ENCODE peak calls at places on chromosomes 6 and 20, in eight cellular contexts. One of them, this sample, is unnamed.

GRCh38 chr6:33607126-33607783 is 13.9 kb upstream of the ITPR3 start:
- DNase-seq in dorsolateral prefrontal cortex: no peak
- DNase-seq in AG04450: no peak
- DNase-seq in right lobe of liver: no peak
- DNase-seq in lower lobe of right lung: no peak
- DNase-seq in cardiac muscle cell: no peak
- DNase-seq in left ventricle myocardium inferior: no peak
- DNase-seq in IMR-90: no peak
- DNase-seq in this sample: no peak

GRCh38 chr6:158923801-158924498 is 76.1 kb downstream of the RSPH3 start:
- DNase-seq in dorsolateral prefrontal cortex: no peak
- DNase-seq in AG04450: no peak
- DNase-seq in right lobe of liver: no peak
- DNase-seq in lower lobe of right lung: no peak
- DNase-seq in cardiac muscle cell: no peak
- DNase-seq in left ventricle myocardium inferior: no peak
- DNase-seq in IMR-90: peak
- DNase-seq in this sample: no peak

GRCh38 chr6:157513004-157513603 is 132.1 kb downstream of the ZDHHC14 start:
- DNase-seq in dorsolateral prefrontal cortex: no peak
- DNase-seq in AG04450: no peak
- DNase-seq in right lobe of liver: no peak
- DNase-seq in lower lobe of right lung: no peak
- DNase-seq in cardiac muscle cell: no peak
- DNase-seq in left ventricle myocardium inferior: no peak
- DNase-seq in IMR-90: peak
- DNase-seq in this sample: no peak

GRCh38 chr20:64188682-64189529 is 24.7 kb downstream of the MYT1 start:
- DNase-seq in dorsolateral prefrontal cortex: no peak
- DNase-seq in AG04450: no peak
- DNase-seq in right lobe of liver: no peak
- DNase-seq in lower lobe of right lung: no peak
- DNase-seq in cardiac muscle cell: no peak
- DNase-seq in left ventricle myocardium inferior: no peak
- DNase-seq in IMR-90: peak
- DNase-seq in this sample: no peak

GRCh38 chr6:21309791-21310190 is 283.8 kb upstream of the SOX4 start:
- DNase-seq in dorsolateral prefrontal cortex: no peak
- DNase-seq in AG04450: no peak
- DNase-seq in right lobe of liver: no peak
- DNase-seq in lower lobe of right lung: no peak
- DNase-seq in cardiac muscle cell: no peak
- DNase-seq in left ventricle myocardium inferior: no peak
- DNase-seq in IMR-90: no peak
- DNase-seq in this sample: no peak

GRCh38 chr6:89411019-89411268 is 1.1 kb downstream of the RRAGD start:
- DNase-seq in dorsolateral prefrontal cortex: peak
- DNase-seq in AG04450: no peak
- DNase-seq in right lobe of liver: no peak
- DNase-seq in lower lobe of right lung: peak
- DNase-seq in cardiac muscle cell: no peak
- DNase-seq in left ventricle myocardium inferior: no peak
- DNase-seq in IMR-90: no peak
- DNase-seq in this sample: no peak

GRCh38 chr6:69422474-69422873 is 374.3 kb downstream of the LMBRD1 start:
- DNase-seq in dorsolateral prefrontal cortex: no peak
- DNase-seq in AG04450: no peak
- DNase-seq in right lobe of liver: no peak
- DNase-seq in lower lobe of right lung: no peak
- DNase-seq in cardiac muscle cell: peak
- DNase-seq in left ventricle myocardium inferior: no peak
- DNase-seq in IMR-90: no peak
- DNase-seq in this sample: peak

GRCh38 chr6:135880066-135880972 is 28.8 kb downstream of the PDE7B start:
- DNase-seq in dorsolateral prefrontal cortex: no peak
- DNase-seq in AG04450: no peak
- DNase-seq in right lobe of liver: no peak
- DNase-seq in lower lobe of right lung: no peak
- DNase-seq in cardiac muscle cell: no peak
- DNase-seq in left ventricle myocardium inferior: no peak
- DNase-seq in IMR-90: peak
- DNase-seq in this sample: no peak

GRCh38 chr6:88586371-88587157 is 376.9 kb downstream of the RNGTT start:
- DNase-seq in dorsolateral prefrontal cortex: peak
- DNase-seq in AG04450: no peak
- DNase-seq in right lobe of liver: no peak
- DNase-seq in lower lobe of right lung: no peak
- DNase-seq in cardiac muscle cell: no peak
- DNase-seq in left ventricle myocardium inferior: no peak
- DNase-seq in IMR-90: no peak
- DNase-seq in this sample: no peak

GRCh38 chr6:28336284-28337024 is 506 bp upstream of the ZSCAN31 start:
- DNase-seq in dorsolateral prefrontal cortex: no peak
- DNase-seq in AG04450: no peak
- DNase-seq in right lobe of liver: no peak
- DNase-seq in lower lobe of right lung: no peak
- DNase-seq in cardiac muscle cell: peak
- DNase-seq in left ventricle myocardium inferior: no peak
- DNase-seq in IMR-90: peak
- DNase-seq in this sample: no peak

GRCh38 chr6:117548797-117549301 is 53.5 kb downstream of the GOPC start:
- DNase-seq in dorsolateral prefrontal cortex: no peak
- DNase-seq in AG04450: no peak
- DNase-seq in right lobe of liver: no peak
- DNase-seq in lower lobe of right lung: no peak
- DNase-seq in cardiac muscle cell: no peak
- DNase-seq in left ventricle myocardium inferior: no peak
- DNase-seq in IMR-90: peak
- DNase-seq in this sample: no peak

GRCh38 chr6:108736832-108737231 is 111.4 kb upstream of the ARMC2 start:
- DNase-seq in dorsolateral prefrontal cortex: no peak
- DNase-seq in AG04450: peak
- DNase-seq in right lobe of liver: peak
- DNase-seq in lower lobe of right lung: no peak
- DNase-seq in cardiac muscle cell: no peak
- DNase-seq in left ventricle myocardium inferior: no peak
- DNase-seq in IMR-90: peak
- DNase-seq in this sample: peak

GRCh38 chr6:24478903-24479302 is 10.5 kb downstream of the GPLD1 start:
- DNase-seq in dorsolateral prefrontal cortex: no peak
- DNase-seq in AG04450: no peak
- DNase-seq in right lobe of liver: no peak
- DNase-seq in lower lobe of right lung: no peak
- DNase-seq in cardiac muscle cell: no peak
- DNase-seq in left ventricle myocardium inferior: no peak
- DNase-seq in IMR-90: no peak
- DNase-seq in this sample: no peak

GRCh38 chr6:40735126-40735920 is 148.2 kb upstream of the LRFN2 start:
- DNase-seq in dorsolateral prefrontal cortex: no peak
- DNase-seq in AG04450: no peak
- DNase-seq in right lobe of liver: no peak
- DNase-seq in lower lobe of right lung: no peak
- DNase-seq in cardiac muscle cell: no peak
- DNase-seq in left ventricle myocardium inferior: no peak
- DNase-seq in IMR-90: no peak
- DNase-seq in this sample: no peak

GRCh38 chr6:14736231-14736953 is 509.5 kb upstream of the JARID2 start:
- DNase-seq in dorsolateral prefrontal cortex: no peak
- DNase-seq in AG04450: no peak
- DNase-seq in right lobe of liver: no peak
- DNase-seq in lower lobe of right lung: no peak
- DNase-seq in cardiac muscle cell: no peak
- DNase-seq in left ventricle myocardium inferior: no peak
- DNase-seq in IMR-90: no peak
- DNase-seq in this sample: no peak

GRCh38 chr6:133441491-133441890 is 200.3 kb downstream of the EYA4 start:
- DNase-seq in dorsolateral prefrontal cortex: no peak
- DNase-seq in AG04450: no peak
- DNase-seq in right lobe of liver: no peak
- DNase-seq in lower lobe of right lung: no peak
- DNase-seq in cardiac muscle cell: no peak
- DNase-seq in left ventricle myocardium inferior: no peak
- DNase-seq in IMR-90: no peak
- DNase-seq in this sample: no peak

GRCh38 chr6:33252758-33253157 is 18.9 kb downstream of the VPS52 start:
- DNase-seq in dorsolateral prefrontal cortex: no peak
- DNase-seq in AG04450: no peak
- DNase-seq in right lobe of liver: no peak
- DNase-seq in lower lobe of right lung: no peak
- DNase-seq in cardiac muscle cell: no peak
- DNase-seq in left ventricle myocardium inferior: no peak
- DNase-seq in IMR-90: no peak
- DNase-seq in this sample: no peak

GRCh38 chr20:36854343-36855240 is 21.3 kb upstream of the TLDC2 start:
- DNase-seq in dorsolateral prefrontal cortex: no peak
- DNase-seq in AG04450: no peak
- DNase-seq in right lobe of liver: no peak
- DNase-seq in lower lobe of right lung: no peak
- DNase-seq in cardiac muscle cell: no peak
- DNase-seq in left ventricle myocardium inferior: peak
- DNase-seq in IMR-90: peak
- DNase-seq in this sample: no peak

GRCh38 chr20:36312724-36313441 is 6.7 kb downstream of the DLGAP4 start:
- DNase-seq in dorsolateral prefrontal cortex: no peak
- DNase-seq in AG04450: no peak
- DNase-seq in right lobe of liver: no peak
- DNase-seq in lower lobe of right lung: no peak
- DNase-seq in cardiac muscle cell: no peak
- DNase-seq in left ventricle myocardium inferior: no peak
- DNase-seq in IMR-90: no peak
- DNase-seq in this sample: no peak

GRCh38 chr6:40192516-40192915 is 258.3 kb upstream of the MOCS1 start:
- DNase-seq in dorsolateral prefrontal cortex: no peak
- DNase-seq in AG04450: no peak
- DNase-seq in right lobe of liver: no peak
- DNase-seq in lower lobe of right lung: no peak
- DNase-seq in cardiac muscle cell: no peak
- DNase-seq in left ventricle myocardium inferior: no peak
- DNase-seq in IMR-90: no peak
- DNase-seq in this sample: no peak

GRCh38 chr6:42981866-42982265 is 2.5 kb upstream of the PPP2R5D start:
- DNase-seq in dorsolateral prefrontal cortex: no peak
- DNase-seq in AG04450: no peak
- DNase-seq in right lobe of liver: no peak
- DNase-seq in lower lobe of right lung: no peak
- DNase-seq in cardiac muscle cell: no peak
- DNase-seq in left ventricle myocardium inferior: no peak
- DNase-seq in IMR-90: no peak
- DNase-seq in this sample: no peak

GRCh38 chr20:45892049-45892816 is 1.1 kb downstream of the CTSA start:
- DNase-seq in dorsolateral prefrontal cortex: no peak
- DNase-seq in AG04450: no peak
- DNase-seq in right lobe of liver: no peak
- DNase-seq in lower lobe of right lung: no peak
- DNase-seq in cardiac muscle cell: no peak
- DNase-seq in left ventricle myocardium inferior: no peak
- DNase-seq in IMR-90: peak
- DNase-seq in this sample: no peak

GRCh38 chr6:167443098-167443680 is 118.3 kb downstream of the TTLL2 start:
- DNase-seq in dorsolateral prefrontal cortex: no peak
- DNase-seq in AG04450: no peak
- DNase-seq in right lobe of liver: no peak
- DNase-seq in lower lobe of right lung: no peak
- DNase-seq in cardiac muscle cell: no peak
- DNase-seq in left ventricle myocardium inferior: no peak
- DNase-seq in IMR-90: no peak
- DNase-seq in this sample: no peak
- H3K27ac ChIP-seq in dorsolateral prefrontal cortex: no peak
- H3K27ac ChIP-seq in AG04450: no peak
- H3K27ac ChIP-seq in right lobe of liver: no peak
- H3K27ac ChIP-seq in lower lobe of right lung: no peak
- H3K27ac ChIP-seq in cardiac muscle cell: no peak
- H3K27ac ChIP-seq in left ventricle myocardium inferior: no peak
- H3K27ac ChIP-seq in IMR-90: no peak
- H3K27ac ChIP-seq in this sample: no peak

DNA sequence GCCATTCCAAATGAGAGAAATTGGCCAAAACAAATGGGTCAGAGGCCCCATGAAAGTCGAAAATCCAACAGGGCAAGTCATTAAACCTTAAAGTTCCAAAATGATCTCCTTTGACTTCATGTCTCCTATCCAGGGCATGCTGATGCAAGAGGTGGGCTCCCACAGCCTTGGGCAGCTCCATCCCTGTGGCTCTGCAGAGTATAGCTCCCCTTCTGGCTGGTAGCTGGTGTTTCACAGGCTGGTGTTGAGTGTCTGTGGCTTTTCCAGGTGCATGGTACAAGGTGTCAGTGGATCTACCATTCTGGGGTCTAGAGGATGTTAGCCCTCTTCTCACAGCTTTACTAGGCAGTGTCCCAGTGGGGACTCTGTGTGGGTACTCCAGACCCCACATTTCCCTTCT is 115.2 kb upstream of the LAMA2 start:
- DNase-seq in dorsolateral prefrontal cortex: no peak
- DNase-seq in AG04450: no peak
- DNase-seq in right lobe of liver: no peak
- DNase-seq in lower lobe of right lung: no peak
- DNase-seq in cardiac muscle cell: no peak
- DNase-seq in left ventricle myocardium inferior: no peak
- DNase-seq in IMR-90: no peak
- DNase-seq in this sample: no peak
- H3K27ac ChIP-seq in dorsolateral prefrontal cortex: no peak
- H3K27ac ChIP-seq in AG04450: no peak
- H3K27ac ChIP-seq in right lobe of liver: no peak
- H3K27ac ChIP-seq in lower lobe of right lung: no peak
- H3K27ac ChIP-seq in cardiac muscle cell: no peak
- H3K27ac ChIP-seq in left ventricle myocardium inferior: no peak
- H3K27ac ChIP-seq in IMR-90: no peak
- H3K27ac ChIP-seq in this sample: no peak

GRCh38 chr6:143549221-143549620 is 37.7 kb upstream of the FUCA2 start:
- DNase-seq in dorsolateral prefrontal cortex: no peak
- DNase-seq in AG04450: no peak
- DNase-seq in right lobe of liver: no peak
- DNase-seq in lower lobe of right lung: no peak
- DNase-seq in cardiac muscle cell: no peak
- DNase-seq in left ventricle myocardium inferior: no peak
- DNase-seq in IMR-90: no peak
- DNase-seq in this sample: no peak
- H3K27ac ChIP-seq in dorsolateral prefrontal cortex: no peak
- H3K27ac ChIP-seq in AG04450: no peak
- H3K27ac ChIP-seq in right lobe of liver: no peak
- H3K27ac ChIP-seq in lower lobe of right lung: no peak
- H3K27ac ChIP-seq in cardiac muscle cell: no peak
- H3K27ac ChIP-seq in left ventricle myocardium inferior: no peak
- H3K27ac ChIP-seq in IMR-90: no peak
- H3K27ac ChIP-seq in this sample: no peak

DNA sequence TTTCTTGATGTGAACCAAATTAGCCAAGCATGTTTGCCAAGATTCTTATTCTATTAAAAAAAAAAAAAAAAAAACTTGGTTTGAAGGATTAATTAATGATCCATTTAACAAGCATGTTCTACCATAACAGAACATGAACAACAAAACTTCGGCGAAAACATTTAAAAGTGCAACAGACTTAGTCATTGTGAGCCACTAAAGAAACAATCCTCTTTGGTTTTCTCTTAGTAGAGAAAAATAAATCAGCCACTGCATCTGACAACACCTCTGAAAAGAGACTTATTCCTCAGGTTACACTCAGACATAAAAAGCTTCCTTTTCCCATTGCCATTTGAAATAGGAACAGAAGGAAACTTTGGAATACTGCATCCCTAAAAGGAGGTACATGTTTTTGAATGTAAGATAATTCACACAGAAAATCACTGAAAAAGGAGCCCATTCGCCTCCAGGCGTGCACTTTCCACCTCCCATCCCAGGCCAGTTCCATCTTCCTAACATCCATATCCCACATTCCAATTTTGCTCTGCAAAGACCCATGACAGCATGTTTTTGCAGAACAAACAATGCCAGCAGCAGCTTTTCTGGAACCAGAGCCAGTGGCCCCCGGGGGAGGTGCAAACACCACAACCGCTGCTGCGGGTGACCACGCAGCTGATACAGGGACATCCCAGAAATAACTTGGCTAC is 79.5 kb downstream of the ZMYND8 start:
- DNase-seq in dorsolateral prefrontal cortex: peak
- DNase-seq in AG04450: no peak
- DNase-seq in right lobe of liver: no peak
- DNase-seq in lower lobe of right lung: no peak
- DNase-seq in cardiac muscle cell: no peak
- DNase-seq in left ventricle myocardium inferior: peak
- DNase-seq in IMR-90: peak
- DNase-seq in this sample: no peak
- H3K27ac ChIP-seq in dorsolateral prefrontal cortex: peak
- H3K27ac ChIP-seq in AG04450: peak
- H3K27ac ChIP-seq in right lobe of liver: no peak
- H3K27ac ChIP-seq in lower lobe of right lung: peak
- H3K27ac ChIP-seq in cardiac muscle cell: no peak
- H3K27ac ChIP-seq in left ventricle myocardium inferior: peak
- H3K27ac ChIP-seq in IMR-90: peak
- H3K27ac ChIP-seq in this sample: peak

This sample was measured in caudate nucleus.